ENCODE peak calls at places on chromosomes 4 and X, in ten cellular contexts. W is WERI-Rb-1; F is activated CD8-positive, alpha-beta memory T cell treated with anti-CD3 and anti-CD28 coated beads for 4 hours; N is effector memory CD4-positive, alpha-beta T cell; G is NCI-H1694; B is RPMI7951; A is activated naive CD8-positive, alpha-beta T cell treated with anti-CD3 and anti-CD28 coated beads, Interleukin-2, amount 50 U/mL, for 16 hours; X is ovary; J is fibroblast of gingiva; K is HT1080. H is an unnamed sample.

GRCh38 chr4:159142254-159142653 is 39.4 kb downstream of the RAPGEF2 start:
- DNase-seq in W (no peak), F (no peak), N (no peak), G (peak), B (no peak), A (no peak), X (no peak), J (peak), K (no peak), H (peak)

GRCh38 chrX:80876877-80877276 is 67.2 kb upstream of the BRWD3 start:
- DNase-seq in W (no peak), F (no peak), N (no peak), G (peak), B (peak), A (no peak), X (no peak), J (peak), K (no peak), H (peak)

GRCh38 chr4:112113786-112114185 is 31.5 kb upstream of the FAM241A start:
- DNase-seq in W (no peak), F (no peak), N (no peak), G (no peak), B (no peak), A (no peak), X (no peak), J (no peak), K (no peak), H (peak)

GRCh38 chrX:41009816-41010187 is 75.4 kb upstream of the USP9X start:
- DNase-seq in W (no peak), F (no peak), N (no peak), G (no peak), B (no peak), A (no peak), X (no peak), J (no peak), K (no peak), H (no peak)

GRCh38 chr4:6932475-6932874 is 22.8 kb downstream of the TBC1D14 start:
- DNase-seq in W (no peak), F (no peak), N (no peak), G (no peak), B (no peak), A (no peak), X (no peak), J (no peak), K (no peak), H (no peak)

GRCh38 chr4:125315571-125316390 is 1.0 kb downstream of the FAT4 start:
- DNase-seq in W (peak), F (no peak), N (no peak), G (peak), B (no peak), A (no peak), X (peak), J (peak), K (peak), H (peak)

GRCh38 chr4:182144621-182145359 is 98.4 kb upstream of the TENM3 start:
- DNase-seq in W (peak), F (no peak), N (no peak), G (no peak), B (no peak), A (no peak), X (no peak), J (no peak), K (peak), H (peak)

GRCh38 chrX:275967-276587 is 5.1 kb upstream of the PLCXD1 start:
- DNase-seq in W (peak), F (no peak), N (peak), G (no peak), B (peak), A (no peak), X (no peak), J (peak), K (no peak), H (no peak)

GRCh38 chr4:90357117-90357710 is 230.0 kb downstream of the CCSER1 start:
- DNase-seq in W (no peak), F (no peak), N (no peak), G (peak), B (peak), A (no peak), X (no peak), J (peak), K (peak), H (peak)

GRCh38 chr4:13348216-13348615 is 135.9 kb downstream of the RAB28 start:
- DNase-seq in W (no peak), F (no peak), N (no peak), G (no peak), B (peak), A (no peak), X (no peak), J (no peak), K (no peak), H (no peak)

GRCh38 chrX:38458071-38458470 is 103.3 kb upstream of the TSPAN7 start:
- DNase-seq in W (no peak), F (no peak), N (no peak), G (peak), B (no peak), A (no peak), X (no peak), J (no peak), K (no peak), H (peak)

GRCh38 chr4:186584912-186585311 is 29.5 kb upstream of the MTNR1A start:
- DNase-seq in W (no peak), F (no peak), N (no peak), G (no peak), B (no peak), A (no peak), X (no peak), J (no peak), K (no peak), H (no peak)

GRCh38 chr4:1711055-1711905 is 839 bp downstream of the SLBP start:
- DNase-seq in W (no peak), F (no peak), N (no peak), G (no peak), B (peak), A (no peak), X (peak), J (peak), K (no peak), H (peak)

GRCh38 chrX:55738969-55739368 is 21.4 kb downstream of the RRAGB start:
- DNase-seq in W (no peak), F (no peak), N (no peak), G (no peak), B (no peak), A (no peak), X (no peak), J (no peak), K (no peak), H (no peak)

GRCh38 chr4:26782168-26782829 is 78.3 kb upstream of the STIM2 start:
- DNase-seq in W (no peak), F (no peak), N (no peak), G (no peak), B (no peak), A (no peak), X (no peak), J (peak), K (no peak), H (no peak)

GRCh38 chr4:161419822-161420221 is 744.0 kb downstream of the FSTL5 start:
- DNase-seq in W (peak), F (no peak), N (no peak), G (no peak), B (no peak), A (no peak), X (no peak), J (no peak), K (peak), H (peak)

GRCh38 chr4:138310991-138311390 is 68.8 kb upstream of the SLC7A11 start:
- DNase-seq in W (no peak), F (no peak), N (no peak), G (no peak), B (peak), A (no peak), X (no peak), J (peak), K (peak), H (no peak)

GRCh38 chr4:127506283-127506682 is 126.5 kb upstream of the INTU start:
- DNase-seq in W (no peak), F (no peak), N (no peak), G (no peak), B (no peak), A (no peak), X (no peak), J (no peak), K (no peak), H (no peak)

GRCh38 chr4:78799551-78800495 is 23.7 kb downstream of the BMP2K start:
- DNase-seq in W (no peak), F (no peak), N (no peak), G (no peak), B (no peak), A (no peak), X (no peak), J (no peak), K (no peak), H (peak)

GRCh38 chrX:46757052-46757451 is 1.9 kb downstream of the SLC9A7 start:
- DNase-seq in W (no peak), F (no peak), N (no peak), G (no peak), B (no peak), A (no peak), X (no peak), J (no peak), K (no peak), H (no peak)